ENCODE peak calls at places on chromosomes 2 and 18, in six cellular contexts. One of them, this sample, is unnamed.

GRCh38 chr2:26144031-26144430 is 28.9 kb upstream of the GAREM2 start:
- DNase-seq in cardiac muscle cell: no peak
- DNase-seq in OCI-LY7: no peak
- DNase-seq in esophagus squamous epithelium: no peak
- DNase-seq in astrocyte of the spinal cord: no peak
- DNase-seq in A549: no peak
- DNase-seq in this sample: no peak

GRCh38 chr2:84963692-84964405 is 7.1 kb upstream of the KCMF1 start:
- DNase-seq in cardiac muscle cell: no peak
- DNase-seq in OCI-LY7: no peak
- DNase-seq in esophagus squamous epithelium: no peak
- DNase-seq in astrocyte of the spinal cord: peak; percentile 74
- DNase-seq in A549: no peak
- DNase-seq in this sample: no peak

GRCh38 chr2:175167076-175167791 is 769 bp downstream of the ATF2 start:
- DNase-seq in cardiac muscle cell: peak; percentile 74
- DNase-seq in OCI-LY7: peak; percentile 23
- DNase-seq in esophagus squamous epithelium: peak; percentile 1
- DNase-seq in astrocyte of the spinal cord: peak; percentile 42
- DNase-seq in A549: peak; percentile 28
- DNase-seq in this sample: no peak

GRCh38 chr2:102698369-102699111 is 63.3 kb upstream of the TMEM182 start:
- DNase-seq in cardiac muscle cell: no peak
- DNase-seq in OCI-LY7: no peak
- DNase-seq in esophagus squamous epithelium: no peak
- DNase-seq in astrocyte of the spinal cord: no peak
- DNase-seq in A549: no peak
- DNase-seq in this sample: peak; percentile 64

GRCh38 chr2:152657042-152657441 is 60.2 kb downstream of the PRPF40A start:
- DNase-seq in cardiac muscle cell: no peak
- DNase-seq in OCI-LY7: no peak
- DNase-seq in esophagus squamous epithelium: no peak
- DNase-seq in astrocyte of the spinal cord: no peak
- DNase-seq in A549: no peak
- DNase-seq in this sample: no peak

GRCh38 chr2:68837861-68838341 is 33.3 kb downstream of the BMP10 start:
- DNase-seq in cardiac muscle cell: no peak
- DNase-seq in OCI-LY7: no peak
- DNase-seq in esophagus squamous epithelium: no peak
- DNase-seq in astrocyte of the spinal cord: peak; percentile 78
- DNase-seq in A549: no peak
- DNase-seq in this sample: no peak

GRCh38 chr2:170091461-170091860 is 86.5 kb upstream of the MYO3B start:
- DNase-seq in cardiac muscle cell: no peak
- DNase-seq in OCI-LY7: no peak
- DNase-seq in esophagus squamous epithelium: no peak
- DNase-seq in astrocyte of the spinal cord: no peak
- DNase-seq in A549: no peak
- DNase-seq in this sample: no peak

GRCh38 chr2:226478121-226478809 is 321.4 kb downstream of the IRS1 start:
- DNase-seq in cardiac muscle cell: peak; percentile 47
- DNase-seq in OCI-LY7: no peak
- DNase-seq in esophagus squamous epithelium: no peak
- DNase-seq in astrocyte of the spinal cord: peak; percentile 96
- DNase-seq in A549: peak; percentile 51
- DNase-seq in this sample: no peak

GRCh38 chr18:40048253-40048652 is 1906.8 kb upstream of the PIK3C3 start:
- DNase-seq in cardiac muscle cell: no peak
- DNase-seq in OCI-LY7: no peak
- DNase-seq in esophagus squamous epithelium: no peak
- DNase-seq in astrocyte of the spinal cord: no peak
- DNase-seq in A549: no peak
- DNase-seq in this sample: no peak

GRCh38 chr2:96924775-96925747 is 55.2 kb upstream of the SEMA4C start:
- DNase-seq in cardiac muscle cell: no peak
- DNase-seq in OCI-LY7: no peak
- DNase-seq in esophagus squamous epithelium: no peak
- DNase-seq in astrocyte of the spinal cord: no peak
- DNase-seq in A549: no peak
- DNase-seq in this sample: no peak

GRCh38 chr18:79523738-79524180 is 128.0 kb downstream of the NFATC1 start:
- DNase-seq in cardiac muscle cell: no peak
- DNase-seq in OCI-LY7: peak; percentile 78
- DNase-seq in esophagus squamous epithelium: no peak
- DNase-seq in astrocyte of the spinal cord: no peak
- DNase-seq in A549: no peak
- DNase-seq in this sample: no peak
- H3K4me3 ChIP-seq in cardiac muscle cell: no peak overlapping the region
- H3K4me3 ChIP-seq in OCI-LY7: peak overlapping the region; percentile 67
- H3K4me3 ChIP-seq in esophagus squamous epithelium: peak overlapping the region; percentile 39
- H3K4me3 ChIP-seq in astrocyte of the spinal cord: no peak overlapping the region
- H3K4me3 ChIP-seq in A549: no peak overlapping the region
- H3K4me3 ChIP-seq in this sample: no peak overlapping the region

DNA sequence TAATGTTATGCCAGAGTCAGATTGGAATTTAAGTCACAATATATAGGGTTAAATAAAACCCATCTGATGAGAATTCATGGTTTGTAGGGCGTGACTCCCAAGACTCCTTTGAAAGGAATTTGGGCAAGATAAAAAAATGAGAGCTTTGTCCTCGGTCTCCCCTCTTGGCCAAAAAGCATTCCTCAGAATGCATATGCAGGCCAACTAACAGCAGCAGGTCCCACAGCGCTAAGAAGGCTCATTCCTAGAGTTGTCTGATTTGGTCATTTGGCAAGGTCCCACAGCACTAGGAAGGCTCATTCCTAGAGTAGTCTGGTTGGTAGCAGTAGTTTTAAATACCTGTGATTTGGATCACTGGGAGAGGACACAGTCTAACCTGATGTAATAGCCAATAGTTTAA is 106.3 kb upstream of the B3GNT2 start:
- DNase-seq in cardiac muscle cell: no peak
- DNase-seq in OCI-LY7: no peak
- DNase-seq in esophagus squamous epithelium: no peak
- DNase-seq in astrocyte of the spinal cord: no peak
- DNase-seq in A549: no peak
- DNase-seq in this sample: no peak
- H3K4me3 ChIP-seq in cardiac muscle cell: no peak overlapping the region
- H3K4me3 ChIP-seq in OCI-LY7: no peak overlapping the region
- H3K4me3 ChIP-seq in esophagus squamous epithelium: no peak overlapping the region
- H3K4me3 ChIP-seq in astrocyte of the spinal cord: no peak overlapping the region
- H3K4me3 ChIP-seq in A549: no peak overlapping the region
- H3K4me3 ChIP-seq in this sample: no peak overlapping the region

GRCh38 chr2:200987137-200987536 is 23.7 kb upstream of the ORC2 start:
- DNase-seq in cardiac muscle cell: no peak
- DNase-seq in OCI-LY7: no peak
- DNase-seq in esophagus squamous epithelium: no peak
- DNase-seq in astrocyte of the spinal cord: no peak
- DNase-seq in A549: no peak
- DNase-seq in this sample: no peak

DNA sequence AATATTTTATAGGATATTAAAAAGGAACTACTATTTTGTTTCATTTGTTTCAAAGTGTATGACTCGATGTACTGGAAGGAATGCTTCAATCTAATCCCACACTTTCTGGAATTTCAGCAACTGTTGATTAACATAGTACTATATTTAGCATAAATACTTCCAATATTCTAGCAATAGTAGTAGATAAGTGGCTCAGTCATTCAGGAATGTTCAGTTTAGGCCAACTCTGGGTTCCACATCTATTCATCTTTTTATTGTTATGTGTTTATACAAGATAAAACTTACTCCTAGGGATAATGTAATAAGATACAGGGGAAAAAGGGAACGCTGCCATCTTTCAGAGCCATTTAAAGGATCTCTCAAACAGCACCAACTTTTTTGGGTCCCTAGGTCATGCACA is 22.3 kb upstream of the ORC2 start:
- DNase-seq in cardiac muscle cell: no peak
- DNase-seq in OCI-LY7: no peak
- DNase-seq in esophagus squamous epithelium: no peak
- DNase-seq in astrocyte of the spinal cord: peak; percentile 38
- DNase-seq in A549: no peak
- DNase-seq in this sample: no peak
- H3K4me3 ChIP-seq in cardiac muscle cell: no peak overlapping the region
- H3K4me3 ChIP-seq in OCI-LY7: no peak overlapping the region
- H3K4me3 ChIP-seq in esophagus squamous epithelium: no peak overlapping the region
- H3K4me3 ChIP-seq in astrocyte of the spinal cord: no peak overlapping the region
- H3K4me3 ChIP-seq in A549: no peak overlapping the region
- H3K4me3 ChIP-seq in this sample: no peak overlapping the region

DNA sequence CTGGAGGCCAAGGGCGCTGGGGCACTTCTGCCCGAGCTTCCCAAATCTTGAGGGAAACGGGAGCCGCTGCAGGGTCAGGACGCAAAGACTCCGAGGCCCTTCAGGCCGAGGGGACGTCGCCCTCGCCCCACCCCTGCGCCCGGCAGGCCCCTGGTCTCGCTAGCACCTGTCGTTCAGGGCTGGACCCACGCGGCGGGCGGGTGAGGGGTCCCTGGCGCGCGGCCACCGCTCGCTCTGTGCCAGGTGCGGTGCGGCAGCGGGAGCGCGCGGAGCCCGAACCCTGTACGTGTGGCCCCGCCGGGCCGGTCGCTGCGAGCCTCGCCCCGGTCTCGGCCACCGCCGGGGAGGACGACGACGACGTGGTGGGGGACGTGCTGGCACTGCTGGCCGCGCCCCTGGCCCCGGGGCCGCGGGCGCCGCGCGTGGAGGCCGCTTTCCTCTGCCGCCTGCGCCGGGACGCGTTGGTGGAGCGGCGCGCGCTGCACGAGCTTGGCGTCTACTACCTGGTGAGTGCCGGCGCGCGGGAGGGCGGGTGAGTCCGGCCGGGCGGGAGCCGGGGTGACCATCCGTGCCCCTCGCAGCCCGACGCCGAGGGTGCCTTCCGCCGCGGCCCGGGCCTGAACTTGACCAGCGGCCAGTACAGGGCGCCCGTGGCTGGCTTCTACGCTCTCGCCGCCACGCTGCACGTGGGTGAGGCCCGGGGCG is 4.9 kb downstream of the ERFE start:
- DNase-seq in cardiac muscle cell: peak; percentile 40
- DNase-seq in OCI-LY7: no peak
- DNase-seq in esophagus squamous epithelium: no peak
- DNase-seq in astrocyte of the spinal cord: no peak
- DNase-seq in A549: no peak
- DNase-seq in this sample: no peak
- H3K4me3 ChIP-seq in cardiac muscle cell: peak overlapping the region; percentile 29
- H3K4me3 ChIP-seq in OCI-LY7: no peak overlapping the region
- H3K4me3 ChIP-seq in esophagus squamous epithelium: peak overlapping the region; percentile 55
- H3K4me3 ChIP-seq in astrocyte of the spinal cord: peak overlapping the region; percentile 17
- H3K4me3 ChIP-seq in A549: no peak overlapping the region
- H3K4me3 ChIP-seq in this sample: peak overlapping the region; percentile 20

DNA sequence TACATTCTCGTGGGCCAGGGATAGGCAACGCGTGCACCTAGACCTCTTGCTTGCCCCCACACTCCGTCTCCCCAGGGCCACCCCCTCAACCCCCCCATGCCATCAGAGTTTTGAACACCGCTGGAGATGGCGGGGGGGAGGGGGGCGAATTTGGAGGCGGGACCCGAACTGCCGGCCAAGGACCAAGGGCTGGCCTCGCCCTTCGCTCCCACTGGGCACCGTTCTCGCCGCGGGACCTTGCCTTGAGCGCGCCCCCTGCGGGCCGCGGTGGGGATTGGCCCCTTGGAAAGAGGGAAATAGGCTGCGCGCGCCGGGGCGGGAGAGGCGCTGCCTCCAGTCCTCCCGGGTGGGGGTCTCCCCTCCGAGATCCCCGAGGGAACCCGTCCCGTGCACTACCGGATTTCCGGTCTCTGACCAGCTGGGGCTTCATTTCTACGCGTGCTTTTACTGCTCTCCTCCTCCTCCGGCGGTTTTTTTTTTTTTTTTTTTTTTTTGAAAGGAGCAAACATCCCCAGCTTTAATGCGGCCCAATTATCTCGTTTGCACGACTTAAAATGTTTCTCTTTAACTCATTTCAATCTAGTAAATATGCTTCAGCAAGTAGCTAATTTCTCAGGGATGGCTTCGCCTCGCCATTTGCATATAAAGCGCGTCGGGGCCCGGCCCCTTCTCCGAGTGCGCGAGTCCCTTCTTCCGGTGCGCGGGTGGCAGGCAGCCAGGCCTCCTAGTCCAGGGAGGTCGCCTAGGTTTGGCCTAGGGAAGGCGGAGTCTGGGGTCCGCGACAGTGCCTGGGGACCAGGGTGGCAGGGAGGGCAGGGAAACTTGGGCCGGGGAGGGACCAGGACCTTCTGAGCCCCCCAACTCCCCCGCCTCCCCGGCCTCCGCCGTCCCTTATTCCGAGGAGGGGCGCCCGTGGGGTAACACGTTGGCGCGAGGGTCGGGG is 10.1 kb upstream of the GBX2 start:
- DNase-seq in cardiac muscle cell: peak; percentile 79
- DNase-seq in OCI-LY7: no peak
- DNase-seq in esophagus squamous epithelium: no peak
- DNase-seq in astrocyte of the spinal cord: peak; percentile 53
- DNase-seq in A549: peak; percentile 85
- DNase-seq in this sample: no peak
- H3K4me3 ChIP-seq in cardiac muscle cell: peak overlapping the region; percentile 22
- H3K4me3 ChIP-seq in OCI-LY7: no peak overlapping the region
- H3K4me3 ChIP-seq in esophagus squamous epithelium: peak overlapping the region; percentile 47
- H3K4me3 ChIP-seq in astrocyte of the spinal cord: peak overlapping the region; percentile 43
- H3K4me3 ChIP-seq in A549: peak overlapping the region; percentile 70
- H3K4me3 ChIP-seq in this sample: peak overlapping the region; percentile 40

DNA sequence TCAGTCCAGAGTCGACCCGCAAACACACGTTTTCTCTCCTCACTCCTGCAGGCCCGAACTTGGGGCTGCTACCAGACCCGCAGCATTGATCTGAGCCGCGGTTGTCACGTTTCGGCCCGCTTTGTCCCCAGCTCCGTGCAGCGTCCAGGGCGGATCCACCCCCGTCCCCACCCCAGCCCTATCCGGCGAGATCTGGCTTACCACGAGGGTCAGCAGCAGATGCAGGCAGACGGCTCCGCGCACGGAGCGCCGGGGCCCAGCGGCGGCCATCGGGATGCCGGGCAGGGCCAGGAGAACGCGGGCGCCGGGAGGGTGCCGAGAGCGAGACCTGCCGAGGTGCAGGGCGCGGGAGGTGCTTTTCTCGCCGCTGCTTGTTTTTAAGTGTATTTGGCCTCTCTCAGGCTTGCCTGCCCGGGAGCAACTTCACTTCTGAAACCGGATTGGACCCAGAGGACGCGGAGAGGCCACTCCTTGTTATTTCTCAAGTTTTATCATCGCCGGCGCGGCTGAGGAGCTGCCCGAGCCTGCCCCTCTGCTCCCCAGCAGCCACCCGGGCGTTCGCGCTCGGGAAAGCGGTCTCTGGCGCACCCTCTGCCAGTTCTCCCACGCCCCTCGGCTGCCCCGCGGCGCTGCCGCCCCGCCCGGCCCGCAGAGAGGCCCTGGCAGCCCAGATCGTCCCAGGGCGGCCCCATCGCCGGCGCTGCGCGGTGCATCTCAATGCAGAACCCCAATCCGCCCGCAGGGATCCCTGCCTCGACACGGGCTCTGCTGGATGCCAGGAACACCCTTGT is at the start of gene DSC3:
- DNase-seq in cardiac muscle cell: peak; percentile 35
- DNase-seq in OCI-LY7: no peak
- DNase-seq in esophagus squamous epithelium: no peak
- DNase-seq in astrocyte of the spinal cord: peak; percentile 17
- DNase-seq in A549: peak; percentile 51
- DNase-seq in this sample: no peak
- H3K4me3 ChIP-seq in cardiac muscle cell: peak within 1 kb of the TSS; percentile 34
- H3K4me3 ChIP-seq in OCI-LY7: no peak within 1 kb of the TSS
- H3K4me3 ChIP-seq in esophagus squamous epithelium: peak within 1 kb of the TSS; percentile 72
- H3K4me3 ChIP-seq in astrocyte of the spinal cord: peak within 1 kb of the TSS; percentile 32
- H3K4me3 ChIP-seq in A549: peak within 1 kb of the TSS; percentile 45
- H3K4me3 ChIP-seq in this sample: peak within 1 kb of the TSS; percentile 98